ENCODE peak calls at places on chromosomes 11 and 22, in seven cellular contexts. U is dorsolateral prefrontal cortex, A is pancreas, R is breast epithelium, F is fibroblast of mammary gland, Z is fibroblast of villous mesenchyme, L is fibroblast of lung. Y is an unnamed sample.

GRCh38 chr11:34299284-34299961 is 58.4 kb downstream of the ABTB2 start:
- DNase-seq in L (no peak), A (no peak), Z (no peak), F (no peak), R (no peak), U (no peak), Y (no peak)

GRCh38 chr11:125286486-125286885 is 121.9 kb downstream of the PKNOX2 start:
- DNase-seq in L (no peak), A (peak), U (no peak), R (no peak), F (no peak), Z (no peak), Y (no peak)

GRCh38 chr11:118436639-118437045 is 350 bp downstream of the KMT2A start:
- DNase-seq in R (no peak), Z (peak), A (peak), U (no peak), F (peak), L (peak), Y (no peak)

GRCh38 chr11:131618203-131618602 is 247.8 kb downstream of the NTM start:
- DNase-seq in F (peak), Z (no peak), R (no peak), U (no peak), L (no peak), A (no peak), Y (no peak)

GRCh38 chr11:72014761-72015320 is 16.1 kb downstream of the IL18BP start:
- DNase-seq in A (no peak), F (no peak), R (no peak), Z (no peak), U (no peak), L (no peak), Y (no peak)

GRCh38 chr11:34830035-34830434 is 86.1 kb downstream of the APIP start:
- DNase-seq in L (no peak), U (no peak), A (no peak), F (no peak), Z (no peak), R (no peak), Y (no peak)

GRCh38 chr22:22200569-22201184 is 43.9 kb upstream of the VPREB1 start:
- DNase-seq in U (no peak), A (no peak), Z (no peak), L (no peak), F (no peak), R (no peak), Y (no peak)

GRCh38 chr11:58801974-58802545 is 42.4 kb downstream of the GLYATL2 start:
- DNase-seq in A (no peak), R (no peak), L (no peak), U (no peak), F (no peak), Z (no peak), Y (no peak)

GRCh38 chr22:24181996-24182560 is 791 bp downstream of the SUSD2 start:
- DNase-seq in A (peak), U (no peak), R (no peak), F (no peak), Z (no peak), L (no peak), Y (no peak)

GRCh38 chr11:74538680-74539079 is 45.2 kb upstream of the LIPT2 start:
- DNase-seq in Z (no peak), A (no peak), R (no peak), L (no peak), U (no peak), F (no peak), Y (no peak)

GRCh38 chr11:128039140-128040021 is 548.0 kb downstream of the ETS1 start:
- DNase-seq in Z (peak), A (no peak), R (peak), L (peak), F (peak), U (no peak), Y (no peak)

GRCh38 chr11:120715239-120715638 is 203.7 kb downstream of the GRIK4 start:
- DNase-seq in Z (peak), L (no peak), A (no peak), U (no peak), R (no peak), F (peak), Y (no peak)

GRCh38 chr11:123587044-123587443 is 67.4 kb downstream of the SCN3B start:
- DNase-seq in F (peak), Z (no peak), L (no peak), R (no peak), A (no peak), U (no peak), Y (no peak)

GRCh38 chr11:27673979-27674663 is 26.1 kb downstream of the BDNF start:
- DNase-seq in U (no peak), L (no peak), A (no peak), R (no peak), F (no peak), Z (no peak), Y (no peak)

GRCh38 chr11:123145220-123145619 is 49.8 kb downstream of the CLMP start:
- DNase-seq in F (peak), L (peak), Z (peak), R (no peak), A (peak), U (no peak), Y (peak)

GRCh38 chr11:96426356-96427103 is 36.7 kb downstream of the JRKL start:
- DNase-seq in R (no peak), A (no peak), U (no peak), Z (peak), L (peak), F (peak), Y (peak)

DNA sequence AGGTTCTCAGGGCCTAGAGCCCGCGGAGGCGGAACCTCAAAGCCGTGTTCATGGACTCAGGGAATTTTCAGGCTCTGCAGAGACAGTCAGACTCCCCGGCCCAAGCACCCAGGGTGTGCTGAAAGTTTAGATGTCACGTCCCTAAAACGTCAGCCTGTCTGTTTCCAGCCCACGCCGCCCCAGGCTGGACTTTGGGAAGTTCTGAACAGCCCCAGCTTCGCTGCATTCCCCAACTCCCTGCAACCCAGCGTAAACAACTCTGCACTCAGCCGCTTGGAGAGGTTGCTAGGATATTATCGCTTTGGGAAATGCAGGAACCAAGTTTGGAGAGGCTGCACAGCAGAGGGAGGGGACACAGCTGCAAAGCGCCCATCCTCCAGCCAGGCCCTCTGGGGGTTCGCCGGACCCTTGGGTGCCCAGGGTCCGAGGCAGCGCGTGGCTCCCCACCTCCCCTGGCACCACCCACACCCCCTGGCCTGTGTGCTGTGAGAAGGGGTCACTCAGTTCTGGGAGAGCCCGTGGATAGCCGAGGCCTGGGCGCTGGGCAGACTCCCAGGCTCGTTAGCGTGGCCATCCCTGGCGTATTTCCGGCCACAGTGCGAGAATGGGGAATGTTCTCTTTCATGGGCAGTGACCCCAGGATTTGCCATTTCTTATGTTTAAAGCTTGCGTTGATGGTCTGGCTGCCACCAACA is 120.5 kb upstream of the FGF3 start:
- DNase-seq in L (peak), A (no peak), F (no peak), U (no peak), R (no peak), Z (peak), Y (no peak)
- H3K4me3 ChIP-seq in L (no peak), A (no peak), F (no peak), U (no peak), R (peak), Z (peak), Y (no peak)

DNA sequence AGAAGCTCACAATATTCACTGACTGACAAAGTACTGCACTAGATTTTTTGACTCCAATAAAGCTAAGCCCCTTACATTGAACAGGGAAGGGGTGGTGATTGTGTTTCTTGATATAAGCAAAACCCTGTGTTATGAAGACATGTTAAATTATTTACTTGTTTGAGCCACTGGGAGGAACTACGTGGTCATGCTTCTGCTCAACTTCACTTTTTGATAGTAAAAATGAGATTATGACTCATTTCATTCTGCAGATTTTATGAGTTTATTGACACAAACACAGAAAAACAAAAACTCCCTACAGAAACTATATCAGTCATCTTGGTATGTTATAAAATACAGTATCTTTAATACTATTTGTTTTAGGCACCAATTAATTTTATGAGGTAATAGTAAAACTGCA is 124.7 kb downstream of the CADM1 start:
- DNase-seq in L (no peak), A (no peak), F (no peak), Z (no peak), R (no peak), U (no peak), Y (no peak)
- TF ChIP-seq CTCF in L (no peak), A (no peak), F (no peak), Z (no peak), R (no peak), U (no peak), Y (no peak)

GRCh38 chr11:77147668-77148321 is 19.7 kb downstream of the MYO7A start:
- DNase-seq in F (no peak), R (no peak), L (peak), Z (peak), U (no peak), A (no peak), Y (no peak)
- H3K4me3 ChIP-seq in F (no peak), R (no peak), L (no peak), Z (peak), U (no peak), A (peak), Y (peak)

GRCh38 chr11:12237381-12237784 is 127.0 kb downstream of the MICAL2 start:
- DNase-seq in Z (no peak), L (no peak), F (no peak), A (no peak), U (no peak), R (no peak), Y (no peak)

GRCh38 chr11:12235549-12235944 is 125.2 kb downstream of the MICAL2 start:
- DNase-seq in F (peak), R (no peak), Z (peak), L (no peak), U (no peak), A (no peak), Y (no peak)

GRCh38 chr11:12235080-12235479 is 124.7 kb downstream of the MICAL2 start:
- DNase-seq in F (no peak), R (no peak), Z (no peak), A (no peak), U (no peak), L (no peak), Y (no peak)

GRCh38 chr11:12235945-12236743 is 125.8 kb downstream of the MICAL2 start:
- DNase-seq in L (peak), Z (peak), R (peak), F (peak), A (no peak), U (no peak), Y (no peak)

DNA sequence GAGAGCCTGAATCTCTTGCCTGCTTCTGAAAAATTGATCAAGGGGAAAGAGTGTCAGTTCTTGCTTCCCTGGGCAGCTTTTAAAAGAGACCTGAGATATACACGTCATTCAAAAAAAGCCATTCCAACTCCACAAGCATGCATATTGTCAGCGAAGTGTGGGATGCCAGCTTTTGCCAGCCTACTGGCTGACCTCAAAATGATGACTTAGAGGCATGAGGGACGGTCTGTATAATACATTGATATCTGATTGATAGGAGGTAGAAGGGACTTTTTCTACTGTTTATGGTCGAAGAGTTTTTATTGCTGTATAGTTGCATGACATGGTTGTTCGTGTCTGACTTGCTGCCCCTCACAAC is 126.3 kb downstream of the MICAL2 start:
- DNase-seq in F (no peak), U (no peak), A (no peak), Z (no peak), L (no peak), R (no peak), Y (no peak)
- TF ChIP-seq CTCF in F (no peak), U (no peak), A (peak), Z (no peak), L (no peak), R (no peak), Y (no peak)

GRCh38 chr22:28706845-28707244 is 27.2 kb upstream of the TTC28 start:
- DNase-seq in F (no peak), R (no peak), U (no peak), A (no peak), L (no peak), Z (no peak), Y (no peak)
- H3K4me3 ChIP-seq in F (no peak), R (no peak), U (no peak), A (no peak), L (no peak), Z (no peak), Y (no peak)

GRCh38 chr22:19407649-19408606 is 23.6 kb downstream of the HIRA start:
- DNase-seq in Z (peak), R (no peak), U (no peak), A (peak), F (peak), L (peak), Y (no peak)

GRCh38 chr22:19412934-19413333 is 18.6 kb downstream of the HIRA start:
- DNase-seq in R (no peak), U (no peak), F (no peak), A (no peak), L (no peak), Z (no peak), Y (no peak)

GRCh38 chr22:19412478-19412877 is 19.1 kb downstream of the HIRA start:
- DNase-seq in L (no peak), F (no peak), U (no peak), Z (no peak), R (no peak), A (no peak), Y (no peak)

GRCh38 chr22:19410941-19411689 is 20.4 kb downstream of the HIRA start:
- DNase-seq in A (no peak), U (no peak), Z (no peak), F (no peak), R (no peak), L (no peak), Y (no peak)

GRCh38 chr22:19411690-19412045 is 19.9 kb downstream of the HIRA start:
- DNase-seq in L (no peak), A (no peak), Z (no peak), F (no peak), U (no peak), R (no peak), Y (no peak)
- TF ChIP-seq CTCF in L (no peak), A (no peak), Z (no peak), F (no peak), U (no peak), R (no peak), Y (no peak)

DNA sequence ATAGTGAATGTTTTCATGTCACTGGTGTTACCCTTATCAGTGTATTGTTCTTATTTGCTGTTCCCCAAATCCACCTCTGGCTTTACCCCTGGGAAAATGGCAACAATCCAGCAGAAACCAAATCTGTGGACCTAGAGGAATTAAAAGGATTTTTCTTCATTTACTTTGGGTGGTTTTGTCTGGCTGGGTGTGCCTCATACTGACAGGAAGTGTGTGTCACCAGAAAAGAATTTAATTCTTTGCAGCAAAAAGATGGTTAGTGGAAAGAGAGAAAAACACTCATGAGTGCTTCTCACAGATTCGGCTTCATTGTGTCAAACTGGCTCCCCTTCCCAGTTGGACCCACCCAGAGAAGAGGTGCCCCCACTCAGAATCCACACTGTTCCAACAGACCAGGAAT is 38.9 kb downstream of the FZD4 start:
- DNase-seq in L (peak), R (no peak), Z (peak), F (peak), U (no peak), A (no peak), Y (no peak)
- H3K4me3 ChIP-seq in L (peak), R (no peak), Z (no peak), F (no peak), U (no peak), A (no peak), Y (no peak)

GRCh38 chr11:45184640-45185039 is 38.2 kb downstream of the PRDM11 start:
- DNase-seq in Z (no peak), R (no peak), F (no peak), L (no peak), U (no peak), A (no peak), Y (no peak)

GRCh38 chr11:45181595-45182550 is 35.4 kb downstream of the PRDM11 start:
- DNase-seq in Z (no peak), F (no peak), R (no peak), U (no peak), L (no peak), A (no peak), Y (no peak)

GRCh38 chr11:45185228-45185729 is 38.8 kb downstream of the PRDM11 start:
- DNase-seq in U (no peak), Z (no peak), L (peak), F (no peak), A (no peak), R (no peak), Y (no peak)

GRCh38 chr11:45180888-45181594 is 34.6 kb downstream of the PRDM11 start:
- DNase-seq in F (peak), A (peak), L (peak), U (no peak), R (peak), Z (peak), Y (no peak)

DNA sequence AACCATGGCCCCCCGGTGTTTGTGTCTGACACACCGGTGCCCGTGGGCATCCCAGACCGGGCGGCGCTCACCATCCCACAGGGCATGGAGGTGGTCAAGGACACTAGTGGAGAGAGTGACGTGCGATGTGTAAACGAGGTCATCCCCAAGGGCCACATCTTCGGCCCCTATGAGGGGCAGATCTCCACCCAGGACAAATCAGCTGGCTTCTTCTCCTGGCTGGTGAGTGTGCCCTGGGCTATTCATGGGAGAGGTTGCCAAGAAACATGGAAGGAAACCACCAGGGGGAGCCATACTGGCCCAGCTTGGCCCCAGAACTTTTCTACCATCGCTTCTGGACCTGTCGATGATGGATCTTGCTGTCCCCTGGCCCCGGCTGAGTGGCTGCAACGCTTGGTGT is 36.5 kb downstream of the PRDM11 start:
- DNase-seq in Z (peak), R (no peak), A (peak), U (no peak), F (peak), L (no peak), Y (no peak)
- TF ChIP-seq CTCF in Z (peak), R (peak), A (peak), U (peak), F (peak), L (peak), Y (peak)

DNA sequence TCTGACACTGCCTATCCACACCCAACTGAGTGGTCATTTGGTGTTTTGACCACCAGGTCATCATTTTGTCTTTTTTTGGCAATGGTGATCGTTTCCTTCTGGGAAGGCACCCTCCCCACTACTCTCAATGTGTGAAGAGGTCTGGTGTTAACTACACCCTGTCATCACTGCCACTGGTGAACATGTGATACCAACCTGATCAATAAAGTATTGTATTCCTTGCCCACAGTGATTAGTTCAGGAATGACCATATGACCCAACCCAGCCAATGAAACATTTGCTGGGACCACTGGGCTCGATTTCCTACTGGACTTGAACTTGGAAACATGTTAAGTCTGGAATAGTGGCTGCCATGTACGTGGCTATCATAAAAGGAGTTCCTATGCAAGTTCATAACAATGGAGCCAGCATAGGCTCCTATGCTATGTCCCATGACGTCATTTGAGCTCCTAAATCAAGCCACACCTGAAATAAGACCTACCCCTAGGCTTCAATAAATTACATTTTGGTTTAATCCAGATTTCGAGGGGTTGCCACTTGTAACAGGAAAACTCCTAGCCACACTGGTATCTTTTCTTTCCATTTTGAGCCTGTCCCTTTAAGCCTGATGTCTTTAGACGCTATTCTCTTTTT is 51.1 kb downstream of the CHST1 start:
- DNase-seq in R (no peak), F (no peak), L (no peak), U (no peak), Z (no peak), A (no peak), Y (no peak)
- H3K4me3 ChIP-seq in R (no peak), F (no peak), L (no peak), U (no peak), Z (no peak), A (no peak), Y (no peak)

GRCh38 chr11:64648551-64648950 is 57.5 kb downstream of the SLC22A12 start:
- DNase-seq in A (no peak), R (no peak), U (no peak), L (no peak), Z (no peak), F (no peak), Y (no peak)

GRCh38 chr11:64652586-64653387 is 61.8 kb downstream of the SLC22A12 start:
- DNase-seq in L (peak), A (peak), R (peak), U (peak), Z (peak), F (peak), Y (no peak)

GRCh38 chr11:64649304-64649703 is 58.3 kb downstream of the SLC22A12 start:
- DNase-seq in Z (peak), F (peak), A (no peak), U (no peak), R (no peak), L (no peak), Y (no peak)

GRCh38 chr11:64653388-64653973 is 62.5 kb downstream of the SLC22A12 start:
- DNase-seq in U (no peak), L (no peak), F (no peak), Z (no peak), R (no peak), A (no peak), Y (no peak)

GRCh38 chr11:64650923-64651523 is 60.0 kb downstream of the SLC22A12 start:
- DNase-seq in F (peak), Z (peak), L (peak), U (no peak), R (no peak), A (no peak), Y (no peak)
- TF ChIP-seq CTCF in F (peak), Z (peak), L (peak), U (no peak), R (no peak), A (no peak), Y (peak)